ENCODE peak calls at places on chromosomes 16 and 17, in four cellular contexts. One of them, this sample, is unnamed.

GRCh38 chr17:16517477-16517876 is 25.5 kb upstream of the LRRC75A start:
- DNase-seq in uterus: no peak
- DNase-seq in IMR-90: no peak
- DNase-seq in suprapubic skin: peak; percentile 13
- DNase-seq in this sample: no peak

GRCh38 chr16:49463529-49463928 is 89.9 kb downstream of the C16orf78 start:
- DNase-seq in uterus: no peak
- DNase-seq in suprapubic skin: peak; percentile 39
- DNase-seq in IMR-90: no peak
- DNase-seq in this sample: peak; percentile 28

GRCh38 chr16:70711211-70711978 is 25.5 kb upstream of the MTSS2 start:
- DNase-seq in uterus: no peak
- DNase-seq in IMR-90: no peak
- DNase-seq in suprapubic skin: no peak
- DNase-seq in this sample: peak; percentile 76

GRCh38 chr17:64771980-64772844 is 110.1 kb upstream of the SMURF2 start:
- DNase-seq in uterus: no peak
- DNase-seq in suprapubic skin: peak; percentile 56
- DNase-seq in IMR-90: no peak
- DNase-seq in this sample: no peak

GRCh38 chr16:48054881-48055601 is 100.8 kb downstream of the ABCC12 start:
- DNase-seq in uterus: no peak
- DNase-seq in suprapubic skin: no peak
- DNase-seq in IMR-90: peak; percentile 71
- DNase-seq in this sample: peak; percentile 59

GRCh38 chr16:88014201-88014781 is 63.1 kb downstream of the BANP start:
- DNase-seq in uterus: no peak
- DNase-seq in suprapubic skin: peak; percentile 42
- DNase-seq in IMR-90: peak; percentile 77
- DNase-seq in this sample: no peak

GRCh38 chr17:72576289-72576759 is 455.5 kb downstream of the SOX9 start:
- DNase-seq in uterus: no peak
- DNase-seq in suprapubic skin: no peak
- DNase-seq in IMR-90: no peak
- DNase-seq in this sample: no peak

GRCh38 chr17:47663997-47664941 is 14.6 kb downstream of the KPNB1 start:
- DNase-seq in IMR-90: peak; percentile 54
- DNase-seq in uterus: peak; percentile 35
- DNase-seq in suprapubic skin: no peak
- DNase-seq in this sample: no peak

GRCh38 chr16:29675811-29676643 is 3.0 kb upstream of the QPRT start:
- DNase-seq in uterus: no peak
- DNase-seq in suprapubic skin: no peak
- DNase-seq in IMR-90: peak; percentile 18
- DNase-seq in this sample: no peak

GRCh38 chr17:79658811-79659207 is 48.0 kb upstream of the RBFOX3 start:
- DNase-seq in uterus: no peak
- DNase-seq in suprapubic skin: no peak
- DNase-seq in IMR-90: peak; percentile 21
- DNase-seq in this sample: no peak

GRCh38 chr17:61397086-61397842 is 2.4 kb upstream of the TBX2 start:
- DNase-seq in uterus: no peak
- DNase-seq in IMR-90: peak; percentile 72
- DNase-seq in suprapubic skin: no peak
- DNase-seq in this sample: no peak

GRCh38 chr17:75105269-75106080 is 4.3 kb upstream of the ARMC7 start:
- DNase-seq in suprapubic skin: no peak
- DNase-seq in uterus: no peak
- DNase-seq in IMR-90: peak; percentile 40
- DNase-seq in this sample: no peak

GRCh38 chr17:8944748-8945147 is 20.8 kb downstream of the PIK3R5 start:
- DNase-seq in IMR-90: no peak
- DNase-seq in suprapubic skin: peak; percentile 19
- DNase-seq in uterus: no peak
- DNase-seq in this sample: no peak

GRCh38 chr16:30429418-30429677 is 482 bp downstream of the DCTPP1 start:
- DNase-seq in suprapubic skin: no peak
- DNase-seq in IMR-90: no peak
- DNase-seq in uterus: no peak
- DNase-seq in this sample: no peak

GRCh38 chr17:68606451-68607307 is 5.5 kb upstream of the FAM20A start:
- DNase-seq in uterus: no peak
- DNase-seq in suprapubic skin: no peak
- DNase-seq in IMR-90: no peak
- DNase-seq in this sample: no peak

GRCh38 chr16:69072640-69072974 is 32.8 kb upstream of the HAS3 start:
- DNase-seq in suprapubic skin: no peak
- DNase-seq in IMR-90: no peak
- DNase-seq in uterus: no peak
- DNase-seq in this sample: no peak

GRCh38 chr17:21351366-21352065 is 24.6 kb upstream of the KCNJ12 start:
- DNase-seq in IMR-90: no peak
- DNase-seq in suprapubic skin: no peak
- DNase-seq in uterus: no peak
- DNase-seq in this sample: no peak

GRCh38 chr16:3086596-3087242 is 12.4 kb downstream of the ZSCAN10 start:
- DNase-seq in suprapubic skin: no peak
- DNase-seq in IMR-90: no peak
- DNase-seq in uterus: no peak
- DNase-seq in this sample: no peak

GRCh38 chr17:55093358-55093757 is 124.8 kb downstream of the STXBP4 start:
- DNase-seq in IMR-90: no peak
- DNase-seq in suprapubic skin: no peak
- DNase-seq in uterus: no peak
- DNase-seq in this sample: no peak

GRCh38 chr16:29813644-29814562 is 1.9 kb downstream of the PRRT2 start:
- DNase-seq in suprapubic skin: no peak
- DNase-seq in IMR-90: no peak
- DNase-seq in uterus: no peak
- DNase-seq in this sample: no peak

GRCh38 chr17:46273541-46274236 is 21.2 kb upstream of the LRRC37A start:
- DNase-seq in IMR-90: no peak
- DNase-seq in suprapubic skin: no peak
- DNase-seq in uterus: no peak
- DNase-seq in this sample: no peak

DNA sequence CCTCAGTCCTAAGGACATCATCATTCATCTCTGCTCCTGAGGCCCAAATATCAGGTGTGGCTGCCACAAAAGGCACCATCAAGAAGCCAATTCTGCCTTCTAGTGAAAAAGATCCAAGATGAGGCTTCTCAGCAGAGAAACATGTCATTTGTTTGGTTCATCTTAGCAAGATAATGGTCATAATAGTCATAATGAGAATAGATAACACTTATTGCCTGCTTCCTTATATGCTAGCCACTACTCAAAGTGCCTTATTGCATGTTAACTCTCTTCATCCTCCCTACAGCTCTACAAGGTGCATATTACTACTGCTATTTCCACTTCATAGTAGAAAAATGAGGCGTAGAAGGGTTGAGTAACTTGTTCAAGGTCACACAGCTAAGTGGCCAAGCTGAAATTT is 45.0 kb upstream of the MRPS23 start:
- DNase-seq in IMR-90: no peak
- DNase-seq in suprapubic skin: no peak
- DNase-seq in uterus: no peak
- DNase-seq in this sample: no peak
- H3K4me1 ChIP-seq in IMR-90: peaks cover 49% of the 10 kb centered on the region
- H3K4me1 ChIP-seq in suprapubic skin: peaks cover 84% of the 10 kb centered on the region
- H3K4me1 ChIP-seq in uterus: peaks cover 64% of the 10 kb centered on the region
- H3K4me1 ChIP-seq in this sample: no peaks in the 10 kb centered on the region

GRCh38 chr17:33786478-33786877 is 468.6 kb upstream of the CCL2 start:
- DNase-seq in suprapubic skin: no peak
- DNase-seq in IMR-90: no peak
- DNase-seq in uterus: no peak
- DNase-seq in this sample: no peak
- H3K27ac ChIP-seq in suprapubic skin: no peak overlapping the region
- H3K27ac ChIP-seq in IMR-90: no peak overlapping the region
- H3K27ac ChIP-seq in uterus: no peak overlapping the region
- H3K27ac ChIP-seq in this sample: no peak overlapping the region

GRCh38 chr16:82111944-82112343 is 58.1 kb downstream of the MPHOSPH6 start:
- DNase-seq in uterus: no peak
- DNase-seq in IMR-90: no peak
- DNase-seq in suprapubic skin: no peak
- DNase-seq in this sample: no peak
- TF ChIP-seq POLR2A in uterus: no peak
- TF ChIP-seq POLR2A in IMR-90: no peak
- TF ChIP-seq POLR2A in suprapubic skin: no peak
- TF ChIP-seq POLR2A in this sample: no peak

GRCh38 chr17:78124081-78124835 is 4.3 kb downstream of the TMC6 start:
- DNase-seq in suprapubic skin: no peak
- DNase-seq in uterus: no peak
- DNase-seq in IMR-90: no peak
- DNase-seq in this sample: peak; percentile 58

GRCh38 chr17:78125976-78126894 is 2.3 kb downstream of the TMC6 start:
- DNase-seq in suprapubic skin: no peak
- DNase-seq in IMR-90: no peak
- DNase-seq in uterus: no peak
- DNase-seq in this sample: no peak

GRCh38 chr17:78124836-78125137 is 3.8 kb downstream of the TMC6 start:
- DNase-seq in suprapubic skin: no peak
- DNase-seq in IMR-90: no peak
- DNase-seq in uterus: no peak
- DNase-seq in this sample: no peak

GRCh38 chr17:78126895-78127239 is 1.7 kb downstream of the TMC6 start:
- DNase-seq in uterus: no peak
- DNase-seq in IMR-90: no peak
- DNase-seq in suprapubic skin: no peak
- DNase-seq in this sample: no peak

GRCh38 chr17:78125138-78125913 is 3.2 kb downstream of the TMC6 start:
- DNase-seq in uterus: no peak
- DNase-seq in IMR-90: no peak
- DNase-seq in suprapubic skin: peak; percentile 63
- DNase-seq in this sample: no peak
- H3K4me1 ChIP-seq in uterus: peaks cover 18% of the 10 kb centered on the region
- H3K4me1 ChIP-seq in IMR-90: peaks cover 2% of the 10 kb centered on the region
- H3K4me1 ChIP-seq in suprapubic skin: peaks cover 61% of the 10 kb centered on the region
- H3K4me1 ChIP-seq in this sample: no peaks in the 10 kb centered on the region

DNA sequence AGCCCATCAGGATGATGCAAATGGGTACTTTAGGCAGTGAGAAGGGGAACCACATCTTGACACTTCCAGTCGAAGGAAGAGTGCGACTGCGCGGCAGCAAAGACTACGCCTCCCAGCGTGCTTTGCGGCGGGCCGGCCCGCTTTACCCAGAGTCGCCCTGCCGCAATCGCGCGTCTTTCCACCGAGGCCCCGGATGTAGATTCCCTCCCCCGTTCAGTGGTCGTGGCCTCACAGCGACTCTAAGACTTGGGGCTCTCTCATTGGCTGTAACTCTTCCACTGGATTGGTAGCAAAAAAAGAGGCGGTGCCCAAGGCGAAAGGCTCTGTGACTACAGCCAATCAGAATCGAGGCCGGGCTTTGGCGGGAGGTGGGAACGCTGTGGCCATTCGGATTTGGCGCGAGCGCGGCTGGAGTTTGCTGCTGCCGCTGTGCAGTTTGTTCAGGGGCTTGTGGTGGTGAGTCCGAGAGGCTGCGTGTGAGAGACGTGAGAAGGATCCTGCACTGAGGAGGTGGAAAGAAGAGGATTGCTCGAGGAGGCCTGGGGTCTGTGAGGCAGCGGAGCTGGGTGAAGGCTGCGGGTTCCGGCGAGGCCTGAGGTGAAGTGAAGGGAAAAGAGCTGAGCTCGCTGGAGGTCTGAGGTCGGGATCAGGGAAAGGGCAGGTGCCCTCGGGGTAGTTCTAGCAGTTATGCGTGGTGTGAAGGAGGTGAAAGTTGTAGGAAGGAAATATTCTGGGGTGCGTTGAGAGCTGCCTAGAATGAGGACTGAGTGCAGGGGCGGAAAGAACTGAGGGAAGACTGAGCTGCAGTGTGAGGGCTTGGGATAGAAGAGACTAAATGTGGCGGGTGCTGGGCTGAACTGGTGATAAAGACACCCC is at the start of gene CDC6:
- DNase-seq in suprapubic skin: peak; percentile 99
- DNase-seq in uterus: peak; percentile 98
- DNase-seq in IMR-90: peak; percentile 99
- DNase-seq in this sample: peak; percentile 99
- H3K27ac ChIP-seq in suprapubic skin: no peak within 1 kb of the TSS
- H3K27ac ChIP-seq in uterus: peak within 1 kb of the TSS; percentile 50
- H3K27ac ChIP-seq in IMR-90: peak within 1 kb of the TSS; percentile 29
- H3K27ac ChIP-seq in this sample: no peak within 1 kb of the TSS

DNA sequence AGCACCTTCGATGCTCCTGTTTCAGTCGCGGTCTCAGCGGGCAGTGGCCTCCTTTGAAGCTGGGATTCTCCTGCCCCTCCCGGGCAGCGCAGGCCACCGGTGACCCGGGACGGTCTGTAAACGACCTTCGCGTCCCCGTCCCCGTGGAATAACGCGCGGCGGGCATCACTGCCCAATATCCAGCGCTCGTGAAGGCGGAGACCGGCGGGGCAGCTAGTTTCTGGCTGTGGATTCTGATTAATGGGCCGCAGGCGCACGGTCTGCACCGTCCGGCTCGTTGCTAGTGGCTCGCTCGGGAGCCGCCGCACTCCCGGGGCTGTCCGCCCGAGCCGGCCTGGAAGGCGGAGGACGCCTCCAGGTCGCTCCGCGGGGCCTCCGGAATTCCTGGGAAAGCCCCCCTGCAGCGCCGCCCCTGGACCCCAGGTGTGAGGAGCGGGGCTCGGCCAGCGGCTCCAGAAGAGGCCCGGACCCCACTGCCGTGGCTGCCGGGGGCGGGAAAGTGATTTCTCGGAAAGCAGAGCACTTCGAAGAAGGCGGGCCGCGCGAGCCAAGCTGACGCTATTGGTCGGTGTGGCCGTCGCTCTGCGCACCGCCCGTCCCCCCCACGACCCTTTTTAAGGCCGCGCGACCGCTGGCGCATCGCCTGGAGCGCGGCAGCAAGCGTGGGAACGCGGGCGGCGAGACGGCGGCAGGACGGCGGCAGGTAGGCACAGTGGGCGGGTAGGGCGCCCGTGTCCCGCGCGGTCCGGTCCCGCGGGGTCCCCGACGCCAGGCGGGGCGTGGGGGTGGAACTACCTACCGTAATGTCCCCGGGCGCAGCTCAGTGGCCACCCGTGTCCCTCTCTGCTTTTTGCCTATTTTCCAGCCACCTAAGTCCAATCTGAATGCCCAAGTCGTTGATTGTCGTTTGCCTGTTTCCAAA is at the start of gene IRF8:
- DNase-seq in IMR-90: no peak
- DNase-seq in uterus: peak; percentile 35
- DNase-seq in suprapubic skin: peak; percentile 70
- DNase-seq in this sample: peak; percentile 90
- TF ChIP-seq POLR2A in IMR-90: no peak
- TF ChIP-seq POLR2A in uterus: peak; percentile 33
- TF ChIP-seq POLR2A in suprapubic skin: peak; percentile 30
- TF ChIP-seq POLR2A in this sample: peak; percentile 97

GRCh38 chr17:2237521-2237921 is 66.1 kb downstream of the SMG6 start:
- DNase-seq in uterus: peak; percentile 68
- DNase-seq in suprapubic skin: peak; percentile 78
- DNase-seq in IMR-90: no peak
- DNase-seq in this sample: no peak
- H3K4me1 ChIP-seq in uterus: peaks cover 10% of the 10 kb centered on the region
- H3K4me1 ChIP-seq in suprapubic skin: peaks cover 43% of the 10 kb centered on the region
- H3K4me1 ChIP-seq in IMR-90: peaks cover 34% of the 10 kb centered on the region
- H3K4me1 ChIP-seq in this sample: no peaks in the 10 kb centered on the region